ENCODE peak calls at places on chromosomes 1 and 21, in four cellular contexts. H, S, O and M are unnamed samples.
A peak's percentile ranks its signal among the peaks of the same experiment; 100 is the strongest.

GRCh38 chr1:191608367-191608766 is 549.9 kb upstream of the RGS18 start:
- DNase-seq in H (no peak), S (peak; percentile 19), O (no peak), M (peak; percentile 1)

GRCh38 chr1:82704966-82705365 is 904.2 kb downstream of the ADGRL2 start:
- DNase-seq in H (no peak), S (no peak), O (no peak), M (no peak)

GRCh38 chr1:89524369-89525168 is at the start of gene LRRC8B:
- DNase-seq in H (peak; percentile 81), S (peak; percentile 61), O (peak; percentile 61), M (peak; percentile 87)

GRCh38 chr1:8764301-8764937 is 53.0 kb downstream of the RERE start:
- DNase-seq in H (no peak), S (no peak), O (no peak), M (no peak)

GRCh38 chr1:36350659-36351171 is 27.3 kb upstream of the EVA1B start:
- DNase-seq in H (peak; percentile 18), S (no peak), O (no peak), M (peak; percentile 81)

GRCh38 chr1:17908945-17909344 is 153.8 kb downstream of the ACTL8 start:
- DNase-seq in H (no peak), S (no peak), O (no peak), M (no peak)

GRCh38 chr21:44934797-44935532 is 4.9 kb upstream of the SLX9 start:
- DNase-seq in H (no peak), S (no peak), O (no peak), M (no peak)

GRCh38 chr1:23601968-23602876 is 42.9 kb upstream of the ID3 start:
- DNase-seq in H (no peak), S (no peak), O (no peak), M (no peak)

GRCh38 chr1:3548156-3548893 is 63.0 kb downstream of the MEGF6 start:
- DNase-seq in H (no peak), S (no peak), O (no peak), M (peak; percentile 52)

GRCh38 chr1:27307851-27308598 is 13.9 kb upstream of the TMEM222 start:
- DNase-seq in H (no peak), S (no peak), O (no peak), M (no peak)

GRCh38 chr1:27496604-27497155 is 6.7 kb upstream of the WASF2 start:
- DNase-seq in H (no peak), S (no peak), O (no peak), M (no peak)

GRCh38 chr1:154753426-154753825 is 116.7 kb downstream of the KCNN3 start:
- DNase-seq in H (no peak), S (no peak), O (no peak), M (no peak)

GRCh38 chr1:28354121-28354520 is 15.4 kb upstream of the PHACTR4 start:
- DNase-seq in H (no peak), S (no peak), O (no peak), M (peak; percentile 77)

GRCh38 chr1:37650721-37651120 is 16.0 kb upstream of the RSPO1 start:
- DNase-seq in H (no peak), S (no peak), O (no peak), M (no peak)

GRCh38 chr1:240491156-240491555 is 120.8 kb downstream of the GREM2 start:
- DNase-seq in H (no peak), S (no peak), O (no peak), M (peak; percentile 88)

GRCh38 chr1:39926343-39926769 is 24.6 kb upstream of the MYCL start:
- DNase-seq in H (no peak), S (peak; percentile 100), O (no peak), M (no peak)

GRCh38 chr1:61182049-61182448 is 99.7 kb downstream of the NFIA start:
- DNase-seq in H (no peak), S (no peak), O (peak; percentile 65), M (peak; percentile 95)

GRCh38 chr1:178126790-178127189 is 32.9 kb downstream of the RASAL2 start:
- DNase-seq in H (no peak), S (no peak), O (peak; percentile 62), M (peak; percentile 97)

GRCh38 chr1:218546314-218546713 is 201.2 kb downstream of the TGFB2 start:
- DNase-seq in H (no peak), S (no peak), O (no peak), M (no peak)

GRCh38 chr1:36520771-36521420 is 38.2 kb upstream of the CSF3R start:
- DNase-seq in H (no peak), S (no peak), O (no peak), M (no peak)

GRCh38 chr1:13582713-13583443 is 754 bp upstream of the PDPN start:
- DNase-seq in H (no peak), S (no peak), O (no peak), M (no peak)

GRCh38 chr1:33388989-33389771 is 41.7 kb downstream of the PHC2 start:
- DNase-seq in H (no peak), S (no peak), O (peak; percentile 45), M (peak; percentile 80)

GRCh38 chr1:67803380-67804279 is 29.6 kb downstream of the GNG12 start:
- DNase-seq in H (no peak), S (peak; percentile 23), O (peak; percentile 42), M (peak; percentile 43)

GRCh38 chr1:191953516-191953915 is 204.7 kb upstream of the RGS18 start:
- DNase-seq in H (no peak), S (no peak), O (no peak), M (no peak)

GRCh38 chr1:35439626-35440025 is 117.6 kb downstream of the KIAA0319L start:
- DNase-seq in H (no peak), S (no peak), O (no peak), M (no peak)

GRCh38 chr21:45003331-45004058 is 63.7 kb downstream of the SLX9 start:
- DNase-seq in H (no peak), S (no peak), O (no peak), M (no peak)

GRCh38 chr1:227654858-227655752 is 80.0 kb downstream of the JMJD4 start:
- DNase-seq in H (no peak), S (no peak), O (no peak), M (no peak)

GRCh38 chr1:3899776-3900149 is 309 bp downstream of the C1orf174 start:
- DNase-seq in H (no peak), S (no peak), O (no peak), M (no peak)

GRCh38 chr1:71053146-71053545 is 5.5 kb upstream of the PTGER3 start:
- DNase-seq in H (no peak), S (no peak), O (no peak), M (no peak)

GRCh38 chr1:78426398-78426797 is 64.4 kb upstream of the PTGFR start:
- DNase-seq in H (no peak), S (no peak), O (no peak), M (no peak)

GRCh38 chr1:36154765-36155559 is 998 bp upstream of the MAP7D1 start:
- DNase-seq in H (no peak), S (no peak), O (no peak), M (no peak)

GRCh38 chr1:193549067-193549466 is 362.7 kb upstream of the B3GALT2 start:
- DNase-seq in H (no peak), S (no peak), O (no peak), M (no peak)

GRCh38 chr1:42931911-42932422 is 26.7 kb downstream of the SLC2A1 start:
- DNase-seq in H (peak; percentile 83), S (no peak), O (no peak), M (no peak)

GRCh38 chr1:117036018-117036421 is 24.1 kb upstream of the TTF2 start:
- DNase-seq in H (no peak), S (no peak), O (no peak), M (no peak)